ENCODE peak calls at places on chromosomes 13 and 19, in five cellular contexts. N, J, G, U and F are unnamed samples.

GRCh38 chr19:15622991-15623390 is 8.0 kb downstream of the CYP4F8 start:
- DNase-seq in N (no peak), U (no peak), J (no peak), G (no peak), F (no peak)

GRCh38 chr13:31749929-31750328 is 10.6 kb downstream of the RXFP2 start:
- DNase-seq in J (no peak), G (no peak), N (no peak), U (no peak), F (no peak)

GRCh38 chr19:29587059-29587458 is 19.0 kb upstream of the POP4 start:
- DNase-seq in G (no peak), N (peak; percentile 15), J (no peak), U (no peak), F (no peak)

GRCh38 chr19:35153701-35154534 is 617 bp upstream of the FXYD5 start:
- DNase-seq in U (peak; percentile 79), J (peak; percentile 75), N (no peak), G (peak; percentile 44), F (no peak)

GRCh38 chr13:94558721-94559120 is 37.2 kb downstream of the TGDS start:
- DNase-seq in J (no peak), N (no peak), G (peak; percentile 12), U (no peak), F (no peak)

GRCh38 chr19:35076026-35076370 is 34.5 kb downstream of the HPN start:
- DNase-seq in G (no peak), J (no peak), N (no peak), U (no peak), F (no peak)

GRCh38 chr19:30393046-30393445 is 20.9 kb downstream of the ZNF536 start:
- DNase-seq in U (no peak), N (no peak), J (no peak), G (peak; percentile 35), F (no peak)

GRCh38 chr19:35142531-35143230 is 374 bp upstream of the FXYD7 start:
- DNase-seq in U (peak; percentile 84), N (no peak), G (peak; percentile 54), J (peak; percentile 81), F (no peak)

GRCh38 chr13:36919833-36920611 is at the start of gene SMAD9:
- DNase-seq in G (peak; percentile 91), N (peak; percentile 61), J (peak; percentile 96), U (peak; percentile 91), F (peak; percentile 86)

GRCh38 chr13:110944121-110944967 is 29.5 kb upstream of the ANKRD10 start:
- DNase-seq in J (no peak), U (peak; percentile 72), G (peak; percentile 32), N (no peak), F (no peak)

GRCh38 chr13:113863511-113864302 is at the start of gene GAS6:
- DNase-seq in U (peak; percentile 79), J (peak; percentile 87), G (peak; percentile 49), N (peak; percentile 58), F (no peak)

GRCh38 chr13:33869005-33869404 is 51.1 kb downstream of the RFC3 start:
- DNase-seq in J (no peak), G (no peak), U (no peak), N (no peak), F (no peak)

GRCh38 chr13:75792526-75793187 is 156.5 kb downstream of the LMO7 start:
- DNase-seq in G (no peak), U (no peak), J (no peak), N (no peak), F (no peak)

GRCh38 chr13:43058318-43058674 is 34.9 kb downstream of the DNAJC15 start:
- DNase-seq in U (no peak), J (no peak), N (no peak), G (peak; percentile 15), F (no peak)

GRCh38 chr19:45498411-45499195 is at the start of gene PPM1N:
- DNase-seq in J (peak; percentile 71), N (no peak), G (no peak), U (peak; percentile 84), F (no peak)

DNA sequence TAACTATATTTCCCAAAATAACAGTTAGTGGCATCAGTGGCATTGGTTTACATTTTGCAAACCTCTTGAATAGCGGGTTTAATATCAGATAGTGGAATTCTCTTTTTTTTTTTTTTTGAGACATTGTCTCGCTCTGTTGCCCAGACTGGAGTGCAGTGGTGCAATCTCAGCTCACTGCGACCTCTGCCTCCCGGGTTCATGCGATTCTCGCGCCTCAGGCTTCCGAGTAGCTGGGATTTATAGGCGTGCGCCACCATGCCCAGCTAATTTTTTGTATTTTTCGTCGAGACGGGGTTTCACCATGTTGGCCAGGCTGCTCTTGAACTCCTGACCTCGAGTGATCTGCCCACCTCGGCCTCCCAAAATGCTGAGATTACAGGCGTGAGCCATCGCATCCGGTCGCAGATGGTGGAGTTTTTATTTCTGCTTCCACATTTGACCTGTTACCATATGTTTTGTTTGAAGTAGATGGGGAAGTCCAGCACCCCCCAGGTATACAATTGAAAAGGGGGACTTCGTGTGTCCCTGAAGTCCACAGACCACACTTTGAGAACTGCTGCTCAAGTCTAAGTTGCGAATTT is 40.5 kb upstream of the XPO4 start:
- DNase-seq in U (no peak), J (peak; percentile 42), N (no peak), G (no peak), F (no peak)
- H3K4me3 ChIP-seq in U (no peak overlapping the region), J (no peak overlapping the region), N (no peak overlapping the region), G (no peak overlapping the region), F (no peak overlapping the region)

GRCh38 chr19:18500820-18501219 is 21.1 kb downstream of the ELL start:
- DNase-seq in J (peak; percentile 89), U (no peak), N (peak; percentile 72), G (no peak), F (no peak)
- H3K4me1 ChIP-seq in J (peaks cover 59% of the 10 kb centered on the region), U (no peaks in the 10 kb centered on the region), N (peaks cover 40% of the 10 kb centered on the region), G (peaks cover 9% of the 10 kb centered on the region), F (peaks cover 85% of the 10 kb centered on the region)

DNA sequence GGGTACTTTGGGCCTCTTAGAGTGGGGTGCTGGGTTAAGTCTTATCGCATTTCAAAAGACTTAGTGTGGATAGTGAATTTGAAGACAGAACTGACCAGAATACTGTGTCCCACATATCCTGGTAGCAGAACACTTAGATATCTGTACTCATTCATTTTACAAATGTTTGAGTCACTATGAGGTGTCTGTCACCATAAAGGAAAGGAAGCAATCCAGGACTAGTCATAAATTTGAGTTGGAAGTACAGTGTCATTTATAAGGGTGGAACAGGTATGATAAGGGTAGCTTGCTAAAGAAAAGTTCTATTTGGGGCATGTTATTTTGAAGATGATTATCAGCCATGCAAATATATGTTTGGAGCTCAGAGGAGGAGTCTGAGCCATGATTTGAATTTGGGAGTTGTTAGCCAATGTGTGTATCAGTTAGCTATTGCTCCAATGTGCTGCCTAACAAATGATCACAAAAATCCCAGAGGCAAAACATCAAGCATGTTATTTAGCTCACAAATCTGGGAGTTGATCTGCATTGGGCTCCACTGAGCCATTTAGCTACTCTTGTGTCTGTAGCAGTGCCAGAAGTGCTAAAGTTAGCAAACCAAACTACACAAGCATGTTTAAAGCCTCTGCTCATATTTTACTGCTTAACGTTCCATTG is 20.3 kb downstream of the ZNF699 start:
- DNase-seq in G (no peak), N (no peak), J (no peak), U (no peak), F (no peak)
- H3K9me3 ChIP-seq in G (no peaks in the 10 kb centered on the region), N (peaks cover 80% of the 10 kb centered on the region), J (peaks cover 6% of the 10 kb centered on the region), U (peaks cover 14% of the 10 kb centered on the region), F (peaks cover 86% of the 10 kb centered on the region)

DNA sequence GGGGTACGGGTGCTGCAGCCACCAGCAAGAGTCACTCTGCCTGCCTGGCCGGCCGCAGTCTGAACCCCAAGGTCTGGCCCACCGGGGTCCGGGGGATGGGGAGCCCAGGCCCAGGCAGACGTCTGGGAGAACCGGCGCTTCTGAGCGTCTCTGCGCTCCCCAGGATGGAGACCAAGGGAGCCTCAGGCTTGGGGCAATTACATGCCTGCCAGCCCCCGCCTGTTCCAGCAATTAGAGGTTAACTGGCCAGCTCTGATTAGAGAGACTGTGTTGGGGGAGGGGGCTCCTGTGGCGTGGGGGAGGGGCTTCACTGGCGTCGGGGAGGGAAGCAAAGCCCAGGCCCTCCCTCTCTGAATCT is 11.9 kb downstream of the MEIS3 start:
- DNase-seq in J (no peak), U (no peak), N (no peak), G (no peak), F (no peak)
- H3K4me3 ChIP-seq in J (no peak overlapping the region), U (no peak overlapping the region), N (no peak overlapping the region), G (no peak overlapping the region), F (no peak overlapping the region)

GRCh38 chr19:8504171-8504570 is 1.7 kb upstream of the PRAM1 start:
- DNase-seq in U (no peak), G (no peak), J (no peak), N (no peak), F (no peak)
- H3K4me1 ChIP-seq in U (peaks cover 24% of the 10 kb centered on the region), G (no peaks in the 10 kb centered on the region), J (peaks cover 2% of the 10 kb centered on the region), N (no peaks in the 10 kb centered on the region), F (peaks cover 7% of the 10 kb centered on the region)

GRCh38 chr13:29573190-29573589 is 22.3 kb downstream of the SLC7A1 start:
- DNase-seq in U (no peak), N (no peak), G (no peak), J (peak; percentile 57), F (no peak)

GRCh38 chr13:29576581-29576980 is 18.9 kb downstream of the SLC7A1 start:
- DNase-seq in G (no peak), U (no peak), N (no peak), J (no peak), F (no peak)

GRCh38 chr13:29572575-29572974 is 22.9 kb downstream of the SLC7A1 start:
- DNase-seq in G (no peak), U (no peak), N (no peak), J (no peak), F (no peak)

GRCh38 chr13:29577135-29578051 is 18.1 kb downstream of the SLC7A1 start:
- DNase-seq in J (peak; percentile 57), G (no peak), N (no peak), U (no peak), F (no peak)

DNA sequence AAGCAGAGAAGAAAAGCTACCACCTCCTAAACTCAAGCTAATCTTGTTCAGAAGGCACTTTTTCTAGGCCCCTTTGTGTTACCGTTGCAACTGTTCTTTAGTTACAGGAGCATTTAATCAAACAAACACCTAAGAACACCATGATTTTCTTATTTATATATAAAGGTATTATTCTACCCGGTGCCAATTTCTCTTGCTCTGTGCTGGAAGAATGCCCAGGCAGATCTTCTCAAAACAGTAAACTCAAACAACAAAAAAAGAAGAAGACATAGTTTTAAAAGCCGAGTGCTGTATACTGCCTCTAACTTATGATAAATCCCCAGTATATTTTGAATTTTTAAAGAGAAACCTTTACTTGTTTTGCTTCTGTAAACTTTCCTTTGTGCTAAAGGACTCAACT is 20.4 kb downstream of the SLC7A1 start:
- DNase-seq in G (no peak), U (no peak), N (no peak), J (no peak), F (no peak)
- H3K9me3 ChIP-seq in G (no peaks in the 10 kb centered on the region), U (no peaks in the 10 kb centered on the region), N (no peaks in the 10 kb centered on the region), J (no peaks in the 10 kb centered on the region), F (no peaks in the 10 kb centered on the region)

DNA sequence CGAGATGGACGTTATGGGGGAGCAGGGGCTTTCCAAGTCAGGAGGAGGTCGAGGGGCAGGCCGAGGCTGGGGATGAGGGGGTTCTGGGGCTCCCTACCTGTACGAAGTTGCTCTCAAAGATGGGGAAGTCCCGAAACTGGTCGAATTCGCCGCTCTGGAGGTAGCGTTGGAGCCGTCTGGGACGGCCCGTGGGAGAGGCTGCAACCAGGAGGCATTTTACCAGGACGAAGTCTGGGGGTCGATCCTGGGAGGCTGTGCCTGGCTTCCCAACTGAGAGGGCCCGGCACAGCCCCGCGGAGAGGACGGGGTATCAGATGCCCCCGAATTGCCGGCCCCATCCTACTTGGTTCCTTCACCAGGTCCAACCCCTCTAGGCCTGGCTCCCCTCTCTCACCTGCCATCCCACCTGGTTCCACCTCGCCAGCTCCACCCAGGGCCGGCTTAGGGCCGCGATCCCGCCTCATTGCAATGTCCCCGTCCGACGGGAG is 527 bp upstream of the EMC10 start:
- DNase-seq in U (no peak), J (no peak), N (no peak), G (no peak), F (no peak)
- H3K4me3 ChIP-seq in U (peak overlapping the region; percentile 69), J (no peak overlapping the region), N (peak overlapping the region; percentile 80), G (no peak overlapping the region), F (peak overlapping the region; percentile 91)